ENCODE peak calls at places on chromosome X, in nine cellular contexts. Q is transverse colon, B is mesothelial cell of epicardium, O is pancreas, F is tibial artery, J is glutamatergic neuron, P is AG09319, D is adrenal gland, I is HFFc6. M is an unnamed sample.

GRCh38 chrX:53088136-53088974 is 5.6 kb upstream of the KANTR start:
- DNase-seq in Q (peak; percentile 84), B (peak; percentile 71), O (peak; percentile 81), F (peak; percentile 73), J (peak; percentile 82), P (peak; percentile 59), D (peak; percentile 89), I (peak; percentile 62), M (no peak)

GRCh38 chrX:145190801-145191389 is 56.4 kb upstream of the SPANXN1 start:
- DNase-seq in Q (no peak), B (no peak), O (no peak), F (no peak), J (no peak), P (no peak), D (no peak), I (no peak), M (no peak)

GRCh38 chrX:130285069-130285620 is 16.4 kb upstream of the ZNF280C start:
- DNase-seq in Q (no peak), B (no peak), O (no peak), F (no peak), J (no peak), P (no peak), D (no peak), I (peak; percentile 55), M (no peak)

GRCh38 chrX:126552313-126553022 is at the start of gene DCAF12L1:
- DNase-seq in Q (no peak), B (no peak), O (no peak), F (no peak), J (peak; percentile 45), P (no peak), D (no peak), I (no peak), M (no peak)

GRCh38 chrX:40085086-40085551 is 12.6 kb downstream of the BCOR start:
- DNase-seq in Q (no peak), B (no peak), O (peak; percentile 40), F (no peak), J (no peak), P (peak; percentile 80), D (peak; percentile 54), I (peak; percentile 79), M (no peak)

GRCh38 chrX:134685662-134686061 is 27.4 kb upstream of the PLAC1 start:
- DNase-seq in Q (no peak), B (no peak), O (no peak), F (no peak), J (no peak), P (no peak), D (no peak), I (peak; percentile 47), M (no peak)

GRCh38 chrX:13638021-13638420 is 14.9 kb upstream of the TCEANC start:
- DNase-seq in Q (no peak), B (no peak), O (no peak), F (no peak), J (no peak), P (no peak), D (no peak), I (no peak), M (no peak)

GRCh38 chrX:40105791-40106676 is 8.3 kb upstream of the BCOR start:
- DNase-seq in Q (peak; percentile 78), B (no peak), O (peak; percentile 70), F (no peak), J (peak; percentile 66), P (no peak), D (peak; percentile 73), I (peak; percentile 25), M (no peak)

GRCh38 chrX:50762578-50762977 is 51.4 kb downstream of the SHROOM4 start:
- DNase-seq in Q (no peak), B (no peak), O (no peak), F (no peak), J (no peak), P (no peak), D (no peak), I (no peak), M (no peak)

GRCh38 chrX:112163916-112164315 is 81.3 kb upstream of the TRPC5 start:
- DNase-seq in Q (no peak), B (no peak), O (no peak), F (no peak), J (no peak), P (no peak), D (no peak), I (no peak), M (no peak)

GRCh38 chrX:7987160-7987992 is 60.2 kb upstream of the PNPLA4 start:
- DNase-seq in Q (no peak), B (no peak), O (no peak), F (no peak), J (no peak), P (no peak), D (no peak), I (peak; percentile 25), M (no peak)

DNA sequence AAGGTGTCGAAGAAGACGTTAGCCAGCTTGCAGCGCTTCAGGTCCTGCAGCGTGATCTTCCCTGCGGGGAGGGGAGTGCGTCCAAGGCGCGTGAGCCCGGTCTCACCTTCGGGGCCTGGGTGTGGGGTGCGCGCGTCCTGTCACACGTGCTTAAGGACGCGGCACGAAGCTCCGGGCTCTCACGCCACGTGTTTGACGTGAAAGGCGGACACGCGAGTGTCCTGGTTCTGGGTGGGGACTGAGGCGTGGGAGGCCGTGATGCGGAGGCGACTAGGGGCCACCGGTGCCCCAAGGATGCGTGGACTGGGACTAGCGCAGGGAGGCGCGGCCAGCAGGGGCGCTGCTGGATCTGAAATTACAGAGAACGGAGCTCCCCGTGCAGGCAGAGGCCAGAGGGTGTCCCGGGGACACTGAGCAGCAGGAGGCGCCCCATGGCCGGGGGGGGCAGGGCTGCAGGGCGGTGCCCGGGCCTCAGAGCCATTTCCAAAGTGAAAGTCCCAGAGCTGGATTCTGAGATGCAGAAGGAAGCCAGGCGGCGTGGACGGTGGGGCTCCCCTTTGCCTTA is 20.3 kb upstream of the GTPBP6 start:
- DNase-seq in Q (no peak), B (peak; percentile 15), O (no peak), F (no peak), J (no peak), P (no peak), D (no peak), I (no peak), M (no peak)
- TF ChIP-seq CTCF in Q (no peak), B (no peak), O (no peak), F (no peak), J (no peak), P (no peak), D (no peak), I (peak; percentile 34), M (no peak)

DNA sequence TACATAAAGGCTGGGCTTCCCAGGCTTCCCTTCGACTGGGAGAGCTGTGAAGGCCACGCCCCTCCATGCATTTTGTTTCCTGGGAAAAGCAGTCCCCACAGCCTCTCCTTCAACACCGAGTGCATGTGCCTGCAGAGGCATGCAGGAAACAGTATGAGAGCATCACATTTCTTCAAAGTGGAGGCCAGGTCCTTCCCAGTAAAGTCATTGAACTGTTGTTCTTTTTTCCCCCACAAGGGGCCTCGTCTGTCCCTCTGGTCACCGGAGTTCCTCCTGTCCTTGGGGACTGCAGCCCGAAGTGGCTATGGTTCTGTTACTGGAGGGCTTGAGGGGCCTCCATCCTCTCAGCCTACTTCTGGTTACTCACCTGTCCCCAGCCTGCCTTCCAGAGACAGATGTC is 56.0 kb downstream of the RAI2 start:
- DNase-seq in Q (no peak), B (no peak), O (no peak), F (no peak), J (no peak), P (no peak), D (no peak), I (no peak), M (no peak)
- TF ChIP-seq CTCF in Q (no peak), B (no peak), O (no peak), F (no peak), J (peak; percentile 16), P (no peak), D (peak; percentile 3), I (peak; percentile 30), M (no peak)

GRCh38 chrX:107775000-107775733 is 420 bp downstream of the TSC22D3 start:
- DNase-seq in Q (peak; percentile 15), B (no peak), O (no peak), F (no peak), J (no peak), P (no peak), D (no peak), I (no peak), M (no peak)

GRCh38 chrX:107776649-107777535 is 641 bp upstream of the NCBP2L start:
- DNase-seq in Q (peak; percentile 80), B (peak; percentile 42), O (peak; percentile 71), F (peak; percentile 89), J (peak; percentile 59), P (peak; percentile 65), D (peak; percentile 90), I (peak; percentile 84), M (peak; percentile 64)

GRCh38 chrX:107773906-107774435 is 1.6 kb downstream of the TSC22D3 start:
- DNase-seq in Q (no peak), B (no peak), O (no peak), F (no peak), J (no peak), P (no peak), D (no peak), I (no peak), M (no peak)

GRCh38 chrX:107777536-107777832 is at the start of gene NCBP2L:
- DNase-seq in Q (no peak), B (no peak), O (no peak), F (no peak), J (no peak), P (no peak), D (no peak), I (no peak), M (no peak)

DNA sequence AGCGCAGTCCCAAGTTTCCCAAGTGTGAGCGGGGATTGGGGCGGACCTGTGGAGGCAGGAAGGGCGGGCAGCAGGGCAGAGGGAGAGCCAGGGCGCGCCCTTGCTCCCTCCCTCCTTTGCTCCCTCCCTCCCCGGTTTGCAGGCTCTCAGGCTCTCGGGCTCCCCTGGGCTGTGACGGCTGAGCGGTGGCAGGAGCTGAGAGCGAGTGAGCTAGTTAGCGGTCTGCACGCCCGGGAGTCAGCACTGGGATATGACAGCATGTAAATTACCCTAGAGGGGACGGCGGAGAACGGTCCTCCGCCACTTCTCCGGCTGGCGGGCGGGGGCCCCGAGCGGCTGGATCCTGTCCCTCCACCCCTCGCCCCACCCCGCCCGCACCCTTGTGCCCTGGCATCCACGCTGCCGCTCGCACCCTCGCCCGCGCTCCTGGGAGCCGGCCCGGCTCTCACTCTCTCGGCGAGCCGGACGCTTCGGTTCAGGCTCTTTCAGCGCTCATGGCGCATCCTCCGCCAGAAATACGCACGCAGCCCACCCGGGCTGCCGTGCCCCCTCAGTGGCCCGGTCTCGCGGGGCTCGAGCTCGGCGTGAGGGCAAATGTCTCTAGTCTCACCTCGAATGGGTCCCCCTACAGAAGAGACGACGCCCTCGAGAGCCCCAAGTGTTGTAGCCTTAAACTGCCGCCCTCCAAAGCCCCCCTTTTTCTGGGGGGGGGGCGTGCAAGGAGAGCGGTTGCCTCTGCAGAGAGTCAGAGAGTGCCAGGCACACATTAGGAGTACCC is at the start of gene TSC22D3:
- DNase-seq in Q (peak; percentile 81), B (no peak), O (peak; percentile 81), F (peak; percentile 88), J (peak; percentile 77), P (no peak), D (peak; percentile 86), I (peak; percentile 61), M (no peak)
- TF ChIP-seq CTCF in Q (no peak), B (no peak), O (no peak), F (no peak), J (no peak), P (peak; percentile 7), D (peak; percentile 23), I (no peak), M (no peak)

GRCh38 chrX:46653482-46653881 is 79.9 kb downstream of the CHST7 start:
- DNase-seq in Q (no peak), B (no peak), O (no peak), F (no peak), J (peak; percentile 15), P (no peak), D (no peak), I (no peak), M (no peak)
- TF ChIP-seq CTCF in Q (no peak), B (no peak), O (no peak), F (no peak), J (no peak), P (peak; percentile 3), D (no peak), I (peak; percentile 39), M (no peak)

GRCh38 chrX:149370097-149370496 is 135.0 kb downstream of the IDS start:
- DNase-seq in Q (no peak), B (no peak), O (no peak), F (no peak), J (no peak), P (no peak), D (no peak), I (no peak), M (no peak)
- TF ChIP-seq CTCF in Q (no peak), B (no peak), O (no peak), F (no peak), J (no peak), P (no peak), D (no peak), I (no peak), M (no peak)

M was measured in omental fat pad.